ENCODE peak calls at places on chromosomes 7 and 10, in six cellular contexts. H is IMR-90, F is neuronal stem cell, N is H9, Y is H1, I is trophoblast cell. X is an unnamed sample.

GRCh38 chr7:16891874-16892620 is 10.3 kb upstream of the AGR3 start:
- DNase-seq in H (no peak), F (no peak), N (no peak), Y (no peak), I (no peak), X (no peak)

GRCh38 chr7:17022915-17023314 is 141.1 kb upstream of the AGR3 start:
- DNase-seq in H (no peak), F (no peak), N (no peak), Y (no peak), I (no peak), X (no peak)

GRCh38 chr7:5620459-5620881 is 161.0 kb downstream of the RNF216 start:
- DNase-seq in H (no peak), F (no peak), N (no peak), Y (no peak), I (no peak), X (no peak)

GRCh38 chr10:88243847-88244730 is 339.0 kb downstream of the RNLS start:
- DNase-seq in H (peak; percentile 87), F (no peak), N (no peak), Y (no peak), I (no peak), X (peak; percentile 35)

GRCh38 chr10:60236869-60237524 is 152.7 kb downstream of the ANK3 start:
- DNase-seq in H (no peak), F (no peak), N (no peak), Y (no peak), I (peak; percentile 63), X (no peak)

GRCh38 chr7:106548491-106548890 is 112.5 kb downstream of the CCDC71L start:
- DNase-seq in H (no peak), F (no peak), N (no peak), Y (no peak), I (no peak), X (no peak)

GRCh38 chr7:88092676-88092999 is 127.2 kb downstream of the SRI start:
- DNase-seq in H (no peak), F (no peak), N (no peak), Y (no peak), I (no peak), X (no peak)

GRCh38 chr10:1408656-1409358 is 328.5 kb downstream of the ADARB2 start:
- DNase-seq in H (no peak), F (no peak), N (no peak), Y (no peak), I (no peak), X (no peak)

GRCh38 chr7:133268355-133268754 is 15.5 kb downstream of the EXOC4 start:
- DNase-seq in H (no peak), F (no peak), N (no peak), Y (no peak), I (no peak), X (no peak)

GRCh38 chr7:138358850-138359341 is 101.2 kb upstream of the TRIM24 start:
- DNase-seq in H (no peak), F (no peak), N (no peak), Y (no peak), I (peak; percentile 99), X (no peak)

GRCh38 chr10:73876566-73876965 is 2.2 kb upstream of the CAMK2G start:
- DNase-seq in H (no peak), F (no peak), N (no peak), Y (no peak), I (peak; percentile 18), X (no peak)

GRCh38 chr10:73877533-73878160 is 3.3 kb upstream of the CAMK2G start:
- DNase-seq in H (no peak), F (no peak), N (no peak), Y (no peak), I (no peak), X (no peak)

GRCh38 chr10:73876157-73876556 is 1.8 kb upstream of the CAMK2G start:
- DNase-seq in H (no peak), F (no peak), N (peak; percentile 51), Y (no peak), I (peak; percentile 82), X (no peak)

GRCh38 chr10:73878365-73878764 is 4.0 kb upstream of the CAMK2G start:
- DNase-seq in H (no peak), F (no peak), N (no peak), Y (no peak), I (no peak), X (no peak)

DNA sequence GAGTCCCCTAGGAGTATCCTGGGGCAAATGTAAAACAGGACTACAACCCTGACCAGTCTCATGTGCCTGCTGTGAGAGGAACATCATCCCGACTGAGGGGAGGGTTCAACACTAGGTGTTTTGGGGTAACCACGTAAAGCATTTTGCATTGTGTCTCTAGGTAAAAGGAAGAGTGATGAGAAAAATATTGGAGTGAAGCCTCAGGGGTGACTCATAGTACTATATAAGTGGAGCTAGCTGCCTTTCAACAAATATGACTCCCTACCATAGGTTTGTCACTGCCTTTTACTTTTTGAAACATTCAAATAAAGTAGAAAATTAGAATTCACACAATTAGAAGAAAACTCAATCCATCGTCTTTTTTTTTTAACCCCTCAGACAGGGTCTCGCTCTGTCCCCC is 2.6 kb upstream of the CAMK2G start:
- DNase-seq in H (peak; percentile 58), F (no peak), N (no peak), Y (no peak), I (peak; percentile 45), X (peak; percentile 38)
- H2AFZ ChIP-seq in H (no peak overlapping the region), F (no peak overlapping the region), N (no peak overlapping the region), Y (no peak overlapping the region), I (no peak overlapping the region), X (no peak overlapping the region)

GRCh38 chr7:64872351-64872750 is 30.7 kb upstream of the ZNF273 start:
- DNase-seq in H (no peak), F (no peak), N (peak; percentile 12), Y (no peak), I (no peak), X (no peak)
- H3K18ac ChIP-seq in H (no peak overlapping the region), F (no peak overlapping the region), N (no peak overlapping the region), Y (no peak overlapping the region), I (no peak overlapping the region), X (no peak overlapping the region)

GRCh38 chr10:8049151-8049873 is 5.2 kb upstream of the GATA3 start:
- DNase-seq in H (no peak), F (peak; percentile 32), N (no peak), Y (no peak), I (peak; percentile 53), X (no peak)
- H2AFZ ChIP-seq in H (peak overlapping the region; percentile 54), F (peak overlapping the region; percentile 86), N (no peak overlapping the region), Y (no peak overlapping the region), I (no peak overlapping the region), X (no peak overlapping the region)

DNA sequence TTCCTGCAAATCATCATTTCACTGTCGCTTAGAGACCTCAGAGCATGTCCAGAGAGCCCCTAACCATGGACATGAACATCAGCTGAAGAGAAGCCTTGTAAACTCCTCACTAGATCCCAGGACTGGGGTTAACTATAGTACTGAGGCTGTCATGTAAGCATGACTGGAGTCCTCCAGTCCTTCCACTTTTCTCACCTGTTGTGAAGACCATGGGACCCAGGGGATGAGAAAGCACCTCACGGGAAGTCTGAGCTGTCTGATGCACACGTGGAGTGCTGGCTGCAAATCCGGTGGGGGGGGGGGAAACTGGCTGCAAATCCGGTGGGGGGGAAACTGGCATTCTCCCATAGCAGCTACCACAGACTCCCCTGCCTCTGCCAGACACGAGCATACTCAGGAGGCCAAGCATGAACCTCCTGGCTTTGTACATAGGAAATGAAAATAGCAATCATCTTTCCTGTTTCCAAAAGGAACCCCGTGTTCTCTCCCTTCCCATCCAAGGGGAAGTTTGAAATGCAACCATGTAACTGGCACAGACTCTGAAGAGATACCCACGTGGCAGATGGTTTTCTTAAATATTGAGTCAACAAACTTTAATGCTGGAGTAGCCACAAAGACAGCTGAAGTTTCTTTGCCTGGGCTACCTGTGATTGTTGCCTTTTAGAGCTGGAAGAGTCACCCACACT is 261.4 kb downstream of the ZMYND11 start:
- DNase-seq in H (no peak), F (no peak), N (no peak), Y (no peak), I (no peak), X (no peak)
- H3K18ac ChIP-seq in H (no peak overlapping the region), F (no peak overlapping the region), N (no peak overlapping the region), Y (no peak overlapping the region), I (no peak overlapping the region), X (no peak overlapping the region)

GRCh38 chr10:71802715-71803488 is 29.6 kb upstream of the VSIR start:
- DNase-seq in H (no peak), F (no peak), N (no peak), Y (no peak), I (no peak), X (no peak)
- H2AFZ ChIP-seq in H (no peak overlapping the region), F (no peak overlapping the region), N (no peak overlapping the region), Y (no peak overlapping the region), I (no peak overlapping the region), X (no peak overlapping the region)

GRCh38 chr7:140478361-140479061 is 794 bp downstream of the MKRN1 start:
- DNase-seq in H (peak; percentile 27), F (peak; percentile 53), N (peak; percentile 44), Y (no peak), I (peak; percentile 45), X (peak; percentile 51)
- H3K18ac ChIP-seq in H (peak overlapping the region; percentile 18), F (peak overlapping the region; percentile 95), N (peak overlapping the region; percentile 87), Y (peak overlapping the region; percentile 25), I (peak overlapping the region; percentile 49), X (peak overlapping the region; percentile 96)

GRCh38 chr7:64308019-64308275 is 5.8 kb upstream of the ZNF736 start:
- DNase-seq in H (no peak), F (no peak), N (no peak), Y (no peak), I (no peak), X (no peak)

GRCh38 chr7:64312826-64313225 is 935 bp upstream of the ZNF736 start:
- DNase-seq in H (no peak), F (no peak), N (no peak), Y (no peak), I (no peak), X (no peak)

GRCh38 chr7:64310426-64310825 is 3.3 kb upstream of the ZNF736 start:
- DNase-seq in H (no peak), F (no peak), N (no peak), Y (no peak), I (peak; percentile 64), X (no peak)

GRCh38 chr7:64307254-64308018 is 6.3 kb upstream of the ZNF736 start:
- DNase-seq in H (peak; percentile 68), F (peak; percentile 0), N (no peak), Y (no peak), I (peak; percentile 93), X (no peak)
- H2AFZ ChIP-seq in H (peak overlapping the region; percentile 94), F (no peak overlapping the region), N (no peak overlapping the region), Y (no peak overlapping the region), I (no peak overlapping the region), X (no peak overlapping the region)

X was measured in mesenchymal stem cell.